ENCODE peak calls at places on chromosome 1, in ten cellular contexts. Z is choroid plexus epithelial cell, E is mammary epithelial cell, H is heart right ventricle, X is fibroblast of mammary gland, I is sigmoid colon, C is body of pancreas, U is fibroblast of lung, B is osteoblast, F is DND-41. A is an unnamed sample.

GRCh38 chr1:83547903-83548302 is 451.0 kb downstream of the TTLL7 start:
- DNase-seq in Z (peak), E (no peak), H (no peak), X (peak), I (no peak), C (no peak), U (peak), B (no peak), F (no peak), A (no peak)

GRCh38 chr1:246497331-246497915 is 9.7 kb downstream of the SMYD3 start:
- DNase-seq in Z (peak), E (peak), H (no peak), X (peak), I (no peak), C (no peak), U (peak), B (no peak), F (no peak), A (peak)

GRCh38 chr1:172533511-172534116 is 664 bp downstream of the SUCO start:
- DNase-seq in Z (peak), E (peak), H (no peak), X (peak), I (peak), C (peak), U (peak), B (no peak), F (peak), A (peak)

GRCh38 chr1:152878042-152878441 is at the start of gene SMCP:
- DNase-seq in Z (no peak), E (no peak), H (no peak), X (no peak), I (no peak), C (no peak), U (no peak), B (peak), F (peak), A (peak)

GRCh38 chr1:102879439-102879993 is 228.8 kb downstream of the COL11A1 start:
- DNase-seq in Z (peak), E (peak), H (no peak), X (peak), I (no peak), C (no peak), U (peak), B (peak), F (no peak), A (no peak)

GRCh38 chr1:43980255-43981134 is 1.5 kb downstream of the B4GALT2 start:
- DNase-seq in Z (peak), E (peak), H (no peak), X (peak), I (no peak), C (no peak), U (no peak), B (peak), F (no peak), A (no peak)

GRCh38 chr1:66583021-66583420 is 49.1 kb downstream of the SGIP1 start:
- DNase-seq in Z (no peak), E (no peak), H (no peak), X (peak), I (no peak), C (no peak), U (peak), B (no peak), F (no peak), A (no peak)

GRCh38 chr1:7642781-7643180 is 128.3 kb upstream of the VAMP3 start:
- DNase-seq in Z (peak), E (no peak), H (no peak), X (no peak), I (no peak), C (no peak), U (no peak), B (no peak), F (no peak), A (no peak)

GRCh38 chr1:160644399-160644798 is 2.4 kb downstream of the SLAMF1 start:
- DNase-seq in Z (no peak), E (no peak), H (no peak), X (no peak), I (no peak), C (no peak), U (no peak), B (no peak), F (no peak), A (no peak)
- H3K4me3 ChIP-seq in Z (no peak), E (no peak), H (no peak), X (no peak), I (no peak), C (no peak), U (no peak), B (no peak), F (no peak), A (no peak)

GRCh38 chr1:223645903-223646302 is 19.6 kb downstream of the CAPN8 start:
- DNase-seq in Z (no peak), E (no peak), H (no peak), X (no peak), I (no peak), C (peak), U (no peak), B (no peak), F (no peak), A (no peak)
- H3K4me3 ChIP-seq in Z (no peak), E (no peak), H (no peak), X (no peak), I (no peak), C (no peak), U (no peak), B (no peak), F (no peak), A (no peak)

GRCh38 chr1:56326056-56326455 is 253.3 kb downstream of the PLPP3 start:
- DNase-seq in Z (peak), E (no peak), H (no peak), X (no peak), I (no peak), C (no peak), U (peak), B (peak), F (no peak), A (no peak)
- H3K4me3 ChIP-seq in Z (no peak), E (no peak), H (no peak), X (no peak), I (no peak), C (no peak), U (no peak), B (no peak), F (no peak), A (no peak)

GRCh38 chr1:221416723-221417122 is 325.2 kb downstream of the DUSP10 start:
- DNase-seq in Z (no peak), E (no peak), H (no peak), X (no peak), I (no peak), C (no peak), U (no peak), B (no peak), F (no peak), A (no peak)

GRCh38 chr1:221411283-221411682 is 330.6 kb downstream of the DUSP10 start:
- DNase-seq in Z (no peak), E (no peak), H (no peak), X (no peak), I (no peak), C (no peak), U (no peak), B (peak), F (no peak), A (no peak)

GRCh38 chr1:221418346-221418745 is 323.5 kb downstream of the DUSP10 start:
- DNase-seq in Z (peak), E (no peak), H (no peak), X (peak), I (no peak), C (no peak), U (no peak), B (peak), F (no peak), A (no peak)

GRCh38 chr1:221419513-221420088 is 322.3 kb downstream of the DUSP10 start:
- DNase-seq in Z (peak), E (peak), H (no peak), X (peak), I (no peak), C (no peak), U (peak), B (peak), F (no peak), A (no peak)

GRCh38 chr1:221415626-221416025 is 326.3 kb downstream of the DUSP10 start:
- DNase-seq in Z (no peak), E (no peak), H (no peak), X (no peak), I (no peak), C (no peak), U (no peak), B (no peak), F (no peak), A (no peak)
- H3K4me3 ChIP-seq in Z (no peak), E (no peak), H (no peak), X (no peak), I (no peak), C (no peak), U (no peak), B (no peak), F (no peak), A (no peak)

DNA sequence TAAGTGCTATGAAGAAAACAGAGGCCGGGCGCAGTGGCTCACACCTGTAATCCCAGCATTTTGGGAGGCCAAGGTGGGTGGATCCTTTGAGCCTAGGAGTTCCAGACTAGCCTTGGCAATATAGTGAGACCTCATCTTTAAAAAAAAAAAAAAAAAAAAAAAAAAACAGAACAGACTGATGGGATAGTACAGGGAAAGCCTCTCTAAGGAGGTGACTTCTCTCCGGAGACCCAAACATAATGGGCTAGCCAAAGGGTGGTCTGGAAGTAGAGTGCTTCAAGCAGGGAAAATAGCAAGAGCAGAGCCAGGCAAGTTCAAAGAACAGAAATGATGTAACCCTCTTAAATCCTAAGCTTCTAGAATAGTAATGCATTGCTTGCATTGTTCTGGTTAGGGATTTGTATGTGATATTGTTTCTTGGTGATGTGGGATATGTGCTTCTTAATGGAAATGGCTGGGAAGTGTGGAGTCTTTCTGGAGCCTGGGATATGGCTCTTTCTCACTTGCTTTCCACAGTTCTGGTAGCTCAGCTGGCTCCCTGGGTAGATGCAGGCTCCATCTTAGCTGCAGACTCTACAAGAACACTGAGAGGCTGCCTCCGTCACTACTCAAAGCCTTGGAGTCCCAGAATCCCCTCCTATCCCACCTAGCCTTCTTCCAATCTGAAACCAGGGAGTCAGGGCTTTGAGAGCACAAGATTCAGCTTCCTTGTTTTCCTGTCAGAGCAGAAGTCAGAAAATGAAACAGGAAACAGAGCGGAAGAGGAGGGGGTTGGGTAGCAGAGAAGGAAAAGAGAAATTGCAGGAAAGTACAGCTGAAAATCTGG is 1.9 kb upstream of the PIGV start:
- DNase-seq in Z (peak), E (no peak), H (no peak), X (peak), I (no peak), C (no peak), U (peak), B (no peak), F (peak), A (peak)
- H3K4me3 ChIP-seq in Z (no peak), E (no peak), H (no peak), X (no peak), I (no peak), C (no peak), U (no peak), B (no peak), F (peak), A (peak)

GRCh38 chr1:243236604-243237252 is 18.4 kb downstream of the CEP170 start:
- DNase-seq in Z (no peak), E (no peak), H (no peak), X (peak), I (no peak), C (no peak), U (no peak), B (no peak), F (no peak), A (no peak)
- H3K4me3 ChIP-seq in Z (no peak), E (no peak), H (no peak), X (no peak), I (no peak), C (no peak), U (no peak), B (no peak), F (no peak), A (no peak)